ENCODE peak calls at places on chromosome 18, in ten cellular contexts. One of them, this sample, is unnamed.

GRCh38 chr18:10543277-10543676 is 17.4 kb downstream of the NAPG start:
- DNase-seq in PC-3: no peak
- DNase-seq in PC-9: no peak
- DNase-seq in NB4: no peak
- DNase-seq in lower lobe of right lung: no peak
- DNase-seq in fibroblast of the aortic adventitia: peak
- DNase-seq in spleen: no peak
- DNase-seq in ovary: no peak
- DNase-seq in dorsolateral prefrontal cortex: no peak
- DNase-seq in WTC11: no peak
- DNase-seq in this sample: no peak

GRCh38 chr18:23887493-23887892 is 127.1 kb upstream of the TTC39C start:
- DNase-seq in PC-3: no peak
- DNase-seq in PC-9: no peak
- DNase-seq in NB4: no peak
- DNase-seq in lower lobe of right lung: no peak
- DNase-seq in fibroblast of the aortic adventitia: peak
- DNase-seq in spleen: no peak
- DNase-seq in ovary: peak
- DNase-seq in dorsolateral prefrontal cortex: no peak
- DNase-seq in WTC11: no peak
- DNase-seq in this sample: no peak

GRCh38 chr18:36086186-36086585 is 18.8 kb upstream of the RPRD1A start:
- DNase-seq in PC-3: no peak
- DNase-seq in PC-9: no peak
- DNase-seq in NB4: no peak
- DNase-seq in lower lobe of right lung: no peak
- DNase-seq in fibroblast of the aortic adventitia: no peak
- DNase-seq in spleen: no peak
- DNase-seq in ovary: no peak
- DNase-seq in dorsolateral prefrontal cortex: no peak
- DNase-seq in WTC11: no peak
- DNase-seq in this sample: no peak

GRCh38 chr18:3867768-3868445 is 417.9 kb downstream of the TGIF1 start:
- DNase-seq in PC-3: no peak
- DNase-seq in PC-9: no peak
- DNase-seq in NB4: no peak
- DNase-seq in lower lobe of right lung: no peak
- DNase-seq in fibroblast of the aortic adventitia: peak
- DNase-seq in spleen: no peak
- DNase-seq in ovary: no peak
- DNase-seq in dorsolateral prefrontal cortex: no peak
- DNase-seq in WTC11: no peak
- DNase-seq in this sample: no peak

GRCh38 chr18:22705328-22705727 is 227.8 kb upstream of the RBBP8 start:
- DNase-seq in PC-3: peak
- DNase-seq in PC-9: no peak
- DNase-seq in NB4: peak
- DNase-seq in lower lobe of right lung: no peak
- DNase-seq in fibroblast of the aortic adventitia: peak
- DNase-seq in spleen: no peak
- DNase-seq in ovary: no peak
- DNase-seq in dorsolateral prefrontal cortex: no peak
- DNase-seq in WTC11: no peak
- DNase-seq in this sample: no peak

GRCh38 chr18:36153203-36153602 is 23.5 kb downstream of the ELP2 start:
- DNase-seq in PC-3: no peak
- DNase-seq in PC-9: no peak
- DNase-seq in NB4: no peak
- DNase-seq in lower lobe of right lung: no peak
- DNase-seq in fibroblast of the aortic adventitia: peak
- DNase-seq in spleen: no peak
- DNase-seq in ovary: no peak
- DNase-seq in dorsolateral prefrontal cortex: no peak
- DNase-seq in WTC11: no peak
- DNase-seq in this sample: no peak

GRCh38 chr18:37491526-37491925 is 74.1 kb downstream of the CELF4 start:
- DNase-seq in PC-3: no peak
- DNase-seq in PC-9: no peak
- DNase-seq in NB4: no peak
- DNase-seq in lower lobe of right lung: no peak
- DNase-seq in fibroblast of the aortic adventitia: no peak
- DNase-seq in spleen: no peak
- DNase-seq in ovary: no peak
- DNase-seq in dorsolateral prefrontal cortex: no peak
- DNase-seq in WTC11: no peak
- DNase-seq in this sample: no peak

GRCh38 chr18:39191931-39192330 is 1626.3 kb upstream of the CELF4 start:
- DNase-seq in PC-3: no peak
- DNase-seq in PC-9: no peak
- DNase-seq in NB4: no peak
- DNase-seq in lower lobe of right lung: no peak
- DNase-seq in fibroblast of the aortic adventitia: no peak
- DNase-seq in spleen: no peak
- DNase-seq in ovary: no peak
- DNase-seq in dorsolateral prefrontal cortex: no peak
- DNase-seq in WTC11: no peak
- DNase-seq in this sample: no peak

GRCh38 chr18:79411614-79412526 is 16.1 kb downstream of the NFATC1 start:
- DNase-seq in PC-3: no peak
- DNase-seq in PC-9: no peak
- DNase-seq in NB4: peak
- DNase-seq in lower lobe of right lung: peak
- DNase-seq in fibroblast of the aortic adventitia: no peak
- DNase-seq in spleen: peak
- DNase-seq in ovary: no peak
- DNase-seq in dorsolateral prefrontal cortex: no peak
- DNase-seq in WTC11: no peak
- DNase-seq in this sample: no peak

GRCh38 chr18:32366586-32367538 is 103.8 kb downstream of the GAREM1 start:
- DNase-seq in PC-3: no peak
- DNase-seq in PC-9: peak
- DNase-seq in NB4: no peak
- DNase-seq in lower lobe of right lung: no peak
- DNase-seq in fibroblast of the aortic adventitia: peak
- DNase-seq in spleen: no peak
- DNase-seq in ovary: no peak
- DNase-seq in dorsolateral prefrontal cortex: no peak
- DNase-seq in WTC11: no peak
- DNase-seq in this sample: no peak

GRCh38 chr18:3791258-3791657 is 341.3 kb downstream of the TGIF1 start:
- DNase-seq in PC-3: no peak
- DNase-seq in PC-9: no peak
- DNase-seq in NB4: no peak
- DNase-seq in lower lobe of right lung: no peak
- DNase-seq in fibroblast of the aortic adventitia: peak
- DNase-seq in spleen: no peak
- DNase-seq in ovary: no peak
- DNase-seq in dorsolateral prefrontal cortex: no peak
- DNase-seq in WTC11: no peak
- DNase-seq in this sample: no peak

GRCh38 chr18:21262244-21262643 is 20.2 kb downstream of the GREB1L start:
- DNase-seq in PC-3: no peak
- DNase-seq in PC-9: no peak
- DNase-seq in NB4: no peak
- DNase-seq in lower lobe of right lung: no peak
- DNase-seq in fibroblast of the aortic adventitia: no peak
- DNase-seq in spleen: no peak
- DNase-seq in ovary: no peak
- DNase-seq in dorsolateral prefrontal cortex: no peak
- DNase-seq in WTC11: no peak
- DNase-seq in this sample: no peak

GRCh38 chr18:28178720-28179119 is 1.8 kb upstream of the CDH2 start:
- DNase-seq in PC-3: peak
- DNase-seq in PC-9: no peak
- DNase-seq in NB4: no peak
- DNase-seq in lower lobe of right lung: no peak
- DNase-seq in fibroblast of the aortic adventitia: peak
- DNase-seq in spleen: no peak
- DNase-seq in ovary: no peak
- DNase-seq in dorsolateral prefrontal cortex: no peak
- DNase-seq in WTC11: no peak
- DNase-seq in this sample: no peak

GRCh38 chr18:24600076-24600654 is 139.7 kb downstream of the HRH4 start:
- DNase-seq in PC-3: peak
- DNase-seq in PC-9: no peak
- DNase-seq in NB4: peak
- DNase-seq in lower lobe of right lung: no peak
- DNase-seq in fibroblast of the aortic adventitia: peak
- DNase-seq in spleen: no peak
- DNase-seq in ovary: no peak
- DNase-seq in dorsolateral prefrontal cortex: no peak
- DNase-seq in WTC11: no peak
- DNase-seq in this sample: peak

GRCh38 chr18:79784965-79785770 is 12.6 kb upstream of the KCNG2 start:
- DNase-seq in PC-3: no peak
- DNase-seq in PC-9: no peak
- DNase-seq in NB4: peak
- DNase-seq in lower lobe of right lung: peak
- DNase-seq in fibroblast of the aortic adventitia: peak
- DNase-seq in spleen: peak
- DNase-seq in ovary: no peak
- DNase-seq in dorsolateral prefrontal cortex: no peak
- DNase-seq in WTC11: no peak
- DNase-seq in this sample: no peak

GRCh38 chr18:4286256-4286655 is 168.9 kb downstream of the DLGAP1 start:
- DNase-seq in PC-3: no peak
- DNase-seq in PC-9: no peak
- DNase-seq in NB4: no peak
- DNase-seq in lower lobe of right lung: no peak
- DNase-seq in fibroblast of the aortic adventitia: no peak
- DNase-seq in spleen: no peak
- DNase-seq in ovary: no peak
- DNase-seq in dorsolateral prefrontal cortex: no peak
- DNase-seq in WTC11: no peak
- DNase-seq in this sample: no peak

GRCh38 chr18:6776193-6776592 is 46.7 kb downstream of the ARHGAP28 start:
- DNase-seq in PC-3: no peak
- DNase-seq in PC-9: no peak
- DNase-seq in NB4: no peak
- DNase-seq in lower lobe of right lung: no peak
- DNase-seq in fibroblast of the aortic adventitia: peak
- DNase-seq in spleen: no peak
- DNase-seq in ovary: peak
- DNase-seq in dorsolateral prefrontal cortex: no peak
- DNase-seq in WTC11: no peak
- DNase-seq in this sample: no peak

GRCh38 chr18:66560092-66560491 is 43.8 kb downstream of the CDH19 start:
- DNase-seq in PC-3: peak
- DNase-seq in PC-9: peak
- DNase-seq in NB4: peak
- DNase-seq in lower lobe of right lung: no peak
- DNase-seq in fibroblast of the aortic adventitia: peak
- DNase-seq in spleen: no peak
- DNase-seq in ovary: no peak
- DNase-seq in dorsolateral prefrontal cortex: no peak
- DNase-seq in WTC11: no peak
- DNase-seq in this sample: peak
- TF ChIP-seq CTCF in PC-3: peak
- TF ChIP-seq CTCF in PC-9: peak
- TF ChIP-seq CTCF in NB4: peak
- TF ChIP-seq CTCF in lower lobe of right lung: peak
- TF ChIP-seq CTCF in fibroblast of the aortic adventitia: no peak
- TF ChIP-seq CTCF in spleen: no peak
- TF ChIP-seq CTCF in ovary: no peak
- TF ChIP-seq CTCF in dorsolateral prefrontal cortex: peak
- TF ChIP-seq CTCF in WTC11: peak
- TF ChIP-seq CTCF in this sample: peak

GRCh38 chr18:34224423-34225217 is at the start of gene NOL4:
- DNase-seq in PC-3: peak
- DNase-seq in PC-9: no peak
- DNase-seq in NB4: no peak
- DNase-seq in lower lobe of right lung: peak
- DNase-seq in fibroblast of the aortic adventitia: peak
- DNase-seq in spleen: peak
- DNase-seq in ovary: peak
- DNase-seq in dorsolateral prefrontal cortex: peak
- DNase-seq in WTC11: peak
- DNase-seq in this sample: peak
- TF ChIP-seq CTCF in PC-3: peak
- TF ChIP-seq CTCF in PC-9: no peak
- TF ChIP-seq CTCF in NB4: no peak
- TF ChIP-seq CTCF in lower lobe of right lung: peak
- TF ChIP-seq CTCF in fibroblast of the aortic adventitia: no peak
- TF ChIP-seq CTCF in spleen: no peak
- TF ChIP-seq CTCF in ovary: no peak
- TF ChIP-seq CTCF in dorsolateral prefrontal cortex: no peak
- TF ChIP-seq CTCF in WTC11: peak
- TF ChIP-seq CTCF in this sample: peak

GRCh38 chr18:12092398-12093229 is 1.0 kb upstream of the ANKRD62 start:
- DNase-seq in PC-3: peak
- DNase-seq in PC-9: peak
- DNase-seq in NB4: peak
- DNase-seq in lower lobe of right lung: no peak
- DNase-seq in fibroblast of the aortic adventitia: no peak
- DNase-seq in spleen: no peak
- DNase-seq in ovary: no peak
- DNase-seq in dorsolateral prefrontal cortex: no peak
- DNase-seq in WTC11: peak
- DNase-seq in this sample: no peak
- TF ChIP-seq CTCF in PC-3: peak
- TF ChIP-seq CTCF in PC-9: peak
- TF ChIP-seq CTCF in NB4: peak
- TF ChIP-seq CTCF in lower lobe of right lung: no peak
- TF ChIP-seq CTCF in fibroblast of the aortic adventitia: no peak
- TF ChIP-seq CTCF in spleen: no peak
- TF ChIP-seq CTCF in ovary: no peak
- TF ChIP-seq CTCF in dorsolateral prefrontal cortex: no peak
- TF ChIP-seq CTCF in WTC11: no peak
- TF ChIP-seq CTCF in this sample: peak

GRCh38 chr18:76922107-76922506 is 99.8 kb downstream of the ZNF236 start:
- DNase-seq in PC-3: peak
- DNase-seq in PC-9: no peak
- DNase-seq in NB4: peak
- DNase-seq in lower lobe of right lung: no peak
- DNase-seq in fibroblast of the aortic adventitia: peak
- DNase-seq in spleen: peak
- DNase-seq in ovary: no peak
- DNase-seq in dorsolateral prefrontal cortex: peak
- DNase-seq in WTC11: peak
- DNase-seq in this sample: peak

GRCh38 chr18:76920974-76921373 is 98.6 kb downstream of the ZNF236 start:
- DNase-seq in PC-3: no peak
- DNase-seq in PC-9: no peak
- DNase-seq in NB4: no peak
- DNase-seq in lower lobe of right lung: no peak
- DNase-seq in fibroblast of the aortic adventitia: no peak
- DNase-seq in spleen: no peak
- DNase-seq in ovary: no peak
- DNase-seq in dorsolateral prefrontal cortex: no peak
- DNase-seq in WTC11: no peak
- DNase-seq in this sample: no peak

GRCh38 chr18:76927216-76927725 is 104.9 kb downstream of the ZNF236 start:
- DNase-seq in PC-3: no peak
- DNase-seq in PC-9: no peak
- DNase-seq in NB4: no peak
- DNase-seq in lower lobe of right lung: no peak
- DNase-seq in fibroblast of the aortic adventitia: no peak
- DNase-seq in spleen: no peak
- DNase-seq in ovary: no peak
- DNase-seq in dorsolateral prefrontal cortex: no peak
- DNase-seq in WTC11: no peak
- DNase-seq in this sample: no peak

GRCh38 chr18:76928179-76928868 is 106.0 kb downstream of the ZNF236 start:
- DNase-seq in PC-3: no peak
- DNase-seq in PC-9: no peak
- DNase-seq in NB4: no peak
- DNase-seq in lower lobe of right lung: no peak
- DNase-seq in fibroblast of the aortic adventitia: no peak
- DNase-seq in spleen: no peak
- DNase-seq in ovary: no peak
- DNase-seq in dorsolateral prefrontal cortex: no peak
- DNase-seq in WTC11: no peak
- DNase-seq in this sample: no peak

GRCh38 chr18:76923485-76924085 is 101.2 kb downstream of the ZNF236 start:
- DNase-seq in PC-3: peak
- DNase-seq in PC-9: no peak
- DNase-seq in NB4: peak
- DNase-seq in lower lobe of right lung: no peak
- DNase-seq in fibroblast of the aortic adventitia: peak
- DNase-seq in spleen: no peak
- DNase-seq in ovary: no peak
- DNase-seq in dorsolateral prefrontal cortex: no peak
- DNase-seq in WTC11: peak
- DNase-seq in this sample: peak
- TF ChIP-seq CTCF in PC-3: peak
- TF ChIP-seq CTCF in PC-9: peak
- TF ChIP-seq CTCF in NB4: peak
- TF ChIP-seq CTCF in lower lobe of right lung: peak
- TF ChIP-seq CTCF in fibroblast of the aortic adventitia: peak
- TF ChIP-seq CTCF in spleen: no peak
- TF ChIP-seq CTCF in ovary: no peak
- TF ChIP-seq CTCF in dorsolateral prefrontal cortex: peak
- TF ChIP-seq CTCF in WTC11: peak
- TF ChIP-seq CTCF in this sample: peak